ENCODE peak calls at places on chromosomes 7 and 10, in seven cellular contexts. D is NCI-H1436, I is fibroblast of lung, C is HEK293T, S is DMS53, K is NCI-H1105, T is H4. O is an unnamed sample.
A peak's percentile ranks its signal among the peaks of the same experiment; 100 is the strongest.

GRCh38 chr10:123518765-123519164 is 147.4 kb upstream of the GPR26 start:
- DNase-seq in D (no peak), I (no peak), C (no peak), S (no peak), K (no peak), T (no peak), O (no peak)

GRCh38 chr10:42975005-42975493 is 101.8 kb upstream of the RET start:
- DNase-seq in D (no peak), I (no peak), C (no peak), S (no peak), K (no peak), T (no peak), O (peak; percentile 15)

GRCh38 chr10:12869427-12869826 is 132.1 kb downstream of the CCDC3 start:
- DNase-seq in D (no peak), I (peak; percentile 43), C (no peak), S (no peak), K (no peak), T (peak; percentile 53), O (no peak)

GRCh38 chr10:70270952-70271351 is 12.9 kb downstream of the NPFFR1 start:
- DNase-seq in D (no peak), I (no peak), C (no peak), S (no peak), K (no peak), T (no peak), O (no peak)

GRCh38 chr10:130434446-130435385 is 298.5 kb downstream of the GLRX3 start:
- DNase-seq in D (no peak), I (no peak), C (no peak), S (no peak), K (no peak), T (no peak), O (no peak)

GRCh38 chr10:123148414-123149161 is 652 bp downstream of the HMX2 start:
- DNase-seq in D (no peak), I (no peak), C (no peak), S (peak; percentile 57), K (no peak), T (no peak), O (no peak)

GRCh38 chr10:77405771-77406241 is 231.8 kb downstream of the KCNMA1 start:
- DNase-seq in D (peak; percentile 52), I (peak; percentile 79), C (peak; percentile 65), S (peak; percentile 98), K (no peak), T (peak; percentile 93), O (peak; percentile 69)

GRCh38 chr7:52995676-52996075 is 39.8 kb upstream of the POM121L12 start:
- DNase-seq in D (no peak), I (peak; percentile 6), C (no peak), S (no peak), K (no peak), T (no peak), O (no peak)

GRCh38 chr7:45413419-45413818 is 160.7 kb upstream of the ADCY1 start:
- DNase-seq in D (no peak), I (no peak), C (no peak), S (no peak), K (no peak), T (no peak), O (no peak)

O was measured in SHP77.